ENCODE peak calls at places on chromosome 1, in five cellular contexts. H is spleen, K is NCI-H460, G is A549, N is LoVo. F is an unnamed sample.

GRCh38 chr1:214678386-214678785 is 75.4 kb downstream of the CENPF start:
- DNase-seq in K (no peak), G (no peak), H (no peak), N (peak), F (no peak)

GRCh38 chr1:77672374-77672773 is 10.1 kb downstream of the ZZZ3 start:
- DNase-seq in H (no peak), G (no peak), K (no peak), N (no peak), F (no peak)

GRCh38 chr1:18109058-18109755 is 1.6 kb downstream of the IGSF21 start:
- DNase-seq in H (no peak), K (no peak), G (no peak), N (no peak), F (no peak)

GRCh38 chr1:18119289-18119688 is 11.7 kb downstream of the IGSF21 start:
- DNase-seq in H (no peak), K (no peak), N (no peak), G (no peak), F (no peak)

GRCh38 chr1:219880765-219881457 is 47.4 kb downstream of the SLC30A10 start:
- DNase-seq in K (no peak), N (no peak), G (no peak), H (no peak), F (no peak)

GRCh38 chr1:212918751-212919150 is 31.6 kb upstream of the VASH2 start:
- DNase-seq in G (no peak), K (no peak), H (no peak), N (no peak), F (no peak)

GRCh38 chr1:113683384-113684152 is 75.7 kb downstream of the PHTF1 start:
- DNase-seq in K (no peak), N (no peak), H (no peak), G (no peak), F (no peak)

GRCh38 chr1:205748398-205749093 is 1.4 kb downstream of the NUCKS1 start:
- DNase-seq in K (no peak), G (no peak), N (no peak), H (no peak), F (peak)

GRCh38 chr1:47439151-47440051 is 1.6 kb downstream of the FOXD2 start:
- DNase-seq in G (no peak), H (peak), K (no peak), N (no peak), F (no peak)

F was measured in AG09319.